ENCODE peak calls at places on chromosomes 13 and 19, in six cellular contexts. Q is NCI-H1417 treated with DMSO at 0.1 percent for 48 hours, M is prostate gland, D is fibroblast of lung, Z is aorta, R is A172. F is an unnamed sample.
A peak's percentile ranks its signal among the peaks of the same experiment; 100 is the strongest.

GRCh38 chr19:4831351-4832340 is at the start of gene TICAM1:
- DNase-seq in D (peak; percentile 40), R (peak; percentile 50), M (peak; percentile 49), Z (peak; percentile 93), Q (no peak), F (peak; percentile 93)

GRCh38 chr19:41910240-41910991 is 17.8 kb downstream of the ERFL start:
- DNase-seq in R (no peak), D (no peak), M (no peak), Z (no peak), Q (no peak), F (peak; percentile 50)

GRCh38 chr13:38308736-38309135 is 40.9 kb upstream of the UFM1 start:
- DNase-seq in D (peak; percentile 2), Q (no peak), R (peak; percentile 10), Z (no peak), M (no peak), F (no peak)

GRCh38 chr19:44777715-44778347 is at the start of gene CBLC:
- DNase-seq in Z (no peak), R (no peak), Q (no peak), D (no peak), M (peak; percentile 88), F (peak; percentile 93)

GRCh38 chr13:83935566-83935965 is 53.3 kb upstream of the SLITRK1 start:
- DNase-seq in Z (no peak), M (no peak), D (no peak), Q (no peak), R (no peak), F (no peak)

GRCh38 chr13:23715092-23715761 is 145.0 kb downstream of the TNFRSF19 start:
- DNase-seq in R (no peak), Z (no peak), D (no peak), Q (no peak), M (no peak), F (no peak)

GRCh38 chr13:59601993-59602392 is 561.7 kb downstream of the DIAPH3 start:
- DNase-seq in Q (no peak), D (no peak), M (no peak), R (no peak), Z (no peak), F (no peak)

GRCh38 chr19:5126498-5127223 is 157.7 kb downstream of the KDM4B start:
- DNase-seq in M (no peak), Q (no peak), R (no peak), Z (no peak), D (no peak), F (no peak)

GRCh38 chr19:3046621-3047306 is 15.5 kb downstream of the TLE5 start:
- DNase-seq in D (peak; percentile 55), R (no peak), Q (peak; percentile 77), Z (no peak), M (peak; percentile 65), F (peak; percentile 90)

GRCh38 chr19:55172741-55173140 is 6.3 kb upstream of the DNAAF3 start:
- DNase-seq in Z (no peak), D (peak; percentile 65), M (no peak), Q (no peak), R (peak; percentile 71), F (no peak)

GRCh38 chr19:30227661-30228112 is 144.5 kb upstream of the ZNF536 start:
- DNase-seq in Q (no peak), D (peak; percentile 40), Z (no peak), M (peak; percentile 39), R (peak; percentile 9), F (no peak)

GRCh38 chr19:31616031-31616430 is 266.8 kb upstream of the TSHZ3 start:
- DNase-seq in D (no peak), Q (no peak), M (no peak), R (peak; percentile 44), Z (no peak), F (no peak)

GRCh38 chr13:26328326-26328725 is 74.4 kb downstream of the CDK8 start:
- DNase-seq in Q (no peak), D (no peak), R (no peak), M (no peak), Z (no peak), F (no peak)

GRCh38 chr19:6125571-6125989 is 9.9 kb upstream of the ACSBG2 start:
- DNase-seq in R (peak; percentile 92), M (peak; percentile 41), Z (no peak), D (peak; percentile 67), Q (peak; percentile 18), F (no peak)

GRCh38 chr19:45468803-45469131 is 971 bp downstream of the FOSB start:
- DNase-seq in Q (no peak), R (no peak), D (no peak), M (no peak), Z (no peak), F (peak; percentile 78)

GRCh38 chr13:38630780-38631179 is 56.1 kb upstream of the FREM2 start:
- DNase-seq in Q (no peak), R (no peak), Z (no peak), D (peak; percentile 83), M (no peak), F (no peak)

F was measured in kidney.